ENCODE peak calls at places on chromosomes 2 and 18, in nine cellular contexts. V is CD8-positive, alpha-beta T cell; T is endodermal cell; U is colonic mucosa; N is A549; W is DND-41; B is heart left ventricle; F is CD4-positive, alpha-beta T cell; Y is astrocyte. J is an unnamed sample.

GRCh38 chr2:127910415-127910814 is 24.7 kb upstream of the AMMECR1L start:
- DNase-seq in T (no peak), N (no peak), V (no peak), U (no peak), W (no peak), Y (no peak), B (no peak), F (no peak), J (no peak)

GRCh38 chr2:159176555-159176954 is 109.9 kb downstream of the WDSUB1 start:
- DNase-seq in V (no peak), W (no peak), Y (peak), U (no peak), B (no peak), T (no peak), F (no peak), N (no peak), J (no peak)

GRCh38 chr2:182717451-182718215 is 1.6 kb downstream of the DNAJC10 start:
- DNase-seq in V (no peak), Y (no peak), N (no peak), U (no peak), F (no peak), B (no peak), W (no peak), T (no peak), J (no peak)

GRCh38 chr2:104750061-104750460 is 103.9 kb upstream of the POU3F3 start:
- DNase-seq in Y (no peak), U (no peak), F (no peak), N (no peak), W (no peak), T (no peak), B (no peak), V (no peak), J (no peak)

GRCh38 chr2:39865751-39866150 is 86.7 kb upstream of the THUMPD2 start:
- DNase-seq in B (no peak), N (no peak), T (no peak), F (no peak), W (peak), V (no peak), U (no peak), Y (no peak), J (no peak)

GRCh38 chr18:37364237-37364636 is 201.4 kb downstream of the CELF4 start:
- DNase-seq in T (no peak), N (no peak), W (no peak), F (no peak), U (no peak), Y (no peak), B (peak), V (no peak), J (peak)

GRCh38 chr18:25814841-25815458 is 275.5 kb downstream of the SS18 start:
- DNase-seq in W (no peak), V (no peak), U (no peak), F (no peak), B (no peak), Y (no peak), N (no peak), T (no peak), J (no peak)

GRCh38 chr18:29556070-29556469 is 1379.1 kb upstream of the CDH2 start:
- DNase-seq in U (no peak), F (no peak), N (no peak), T (no peak), B (no peak), Y (no peak), V (no peak), W (no peak), J (no peak)

GRCh38 chr2:149394864-149395263 is 64.5 kb downstream of the LYPD6 start:
- DNase-seq in F (no peak), Y (peak), B (no peak), W (no peak), T (no peak), U (no peak), N (no peak), V (no peak), J (no peak)

GRCh38 chr2:52572469-52572894 is 1195.1 kb upstream of the CHAC2 start:
- DNase-seq in T (no peak), V (no peak), B (no peak), Y (no peak), W (no peak), U (no peak), F (no peak), N (no peak), J (no peak)

GRCh38 chr18:50079571-50080295 is 115.2 kb downstream of the MYO5B start:
- DNase-seq in V (no peak), W (no peak), Y (no peak), T (peak), F (no peak), N (no peak), B (peak), U (no peak), J (no peak)

GRCh38 chr2:190382851-190383250 is 25.3 kb upstream of the MFSD6 start:
- DNase-seq in N (peak), W (no peak), F (no peak), B (no peak), V (peak), T (no peak), Y (peak), U (peak), J (no peak)

GRCh38 chr18:59715966-59716369 is 18.7 kb upstream of the CCBE1 start:
- DNase-seq in B (no peak), N (peak), U (no peak), F (no peak), V (no peak), T (no peak), W (no peak), Y (peak), J (no peak)

GRCh38 chr2:217147751-217148318 is 288.0 kb upstream of the TNP1 start:
- DNase-seq in B (no peak), N (no peak), V (no peak), W (no peak), U (no peak), Y (peak), F (no peak), T (peak), J (no peak)

GRCh38 chr2:39247512-39247911 is 3.7 kb upstream of the CDKL4 start:
- DNase-seq in Y (no peak), N (no peak), V (no peak), F (no peak), B (no peak), T (no peak), U (no peak), W (no peak), J (no peak)

GRCh38 chr2:238869293-238870124 is 21.6 kb downstream of the TWIST2 start:
- DNase-seq in N (no peak), W (no peak), Y (peak), F (no peak), B (no peak), U (no peak), T (peak), V (no peak), J (peak)

GRCh38 chr2:110166246-110166645 is 38.6 kb downstream of the NPHP1 start:
- DNase-seq in Y (peak), N (no peak), F (no peak), V (no peak), W (no peak), B (no peak), T (no peak), U (no peak), J (no peak)

GRCh38 chr18:33231474-33232317 is 208.8 kb downstream of the CCDC178 start:
- DNase-seq in W (peak), U (peak), Y (peak), N (peak), B (peak), V (peak), F (peak), T (peak), J (peak)

GRCh38 chr2:127086800-127087737 is 19.9 kb downstream of the BIN1 start:
- DNase-seq in Y (peak), V (no peak), B (peak), T (peak), F (no peak), W (no peak), U (no peak), N (no peak), J (peak)

GRCh38 chr2:101961287-101962242 is 30.2 kb upstream of the IL1R2 start:
- DNase-seq in W (no peak), B (peak), V (no peak), T (no peak), U (peak), Y (peak), F (no peak), N (no peak), J (peak)

GRCh38 chr2:187853413-187853812 is 299.2 kb upstream of the TFPI start:
- DNase-seq in U (no peak), T (no peak), F (no peak), N (no peak), B (no peak), W (no peak), V (no peak), Y (no peak), J (no peak)

GRCh38 chr2:140416577-140416976 is 1636.4 kb upstream of the NXPH2 start:
- DNase-seq in T (no peak), W (no peak), F (no peak), Y (no peak), U (no peak), B (no peak), N (no peak), V (no peak), J (no peak)

GRCh38 chr2:1866402-1867091 is 122.2 kb upstream of the PXDN start:
- DNase-seq in V (no peak), F (no peak), Y (no peak), T (peak), B (no peak), N (no peak), W (no peak), U (no peak), J (no peak)

GRCh38 chr2:186437719-186438118 is 48.3 kb upstream of the ZC3H15 start:
- DNase-seq in T (no peak), W (no peak), F (no peak), V (no peak), N (no peak), B (no peak), U (no peak), Y (no peak), J (no peak)

GRCh38 chr18:6607348-6607747 is 122.2 kb upstream of the ARHGAP28 start:
- DNase-seq in V (no peak), U (no peak), B (no peak), N (no peak), W (no peak), F (no peak), T (no peak), Y (no peak), J (no peak)

GRCh38 chr18:64929026-64929425 is 780.1 kb upstream of the LINC00305 start:
- DNase-seq in V (no peak), U (no peak), F (no peak), W (no peak), N (no peak), Y (peak), B (no peak), T (no peak), J (no peak)

GRCh38 chr2:75503048-75503607 is 57.6 kb downstream of the EVA1A start:
- DNase-seq in V (no peak), T (no peak), Y (peak), W (no peak), U (no peak), B (no peak), N (no peak), F (no peak), J (no peak)

GRCh38 chr2:214069254-214069653 is 341.6 kb upstream of the VWC2L start:
- DNase-seq in U (no peak), T (no peak), V (no peak), B (no peak), Y (peak), N (peak), F (no peak), W (peak), J (peak)

GRCh38 chr2:196131384-196131861 is 40.0 kb downstream of the STK17B start:
- DNase-seq in F (peak), N (no peak), U (peak), T (peak), B (no peak), W (peak), V (peak), Y (no peak), J (no peak)

GRCh38 chr2:98093146-98093545 is 6.2 kb downstream of the VWA3B start:
- DNase-seq in U (no peak), F (no peak), T (no peak), W (peak), V (no peak), Y (no peak), N (no peak), B (no peak), J (no peak)

GRCh38 chr2:153388246-153388645 is 90.3 kb downstream of the RPRM start:
- DNase-seq in N (no peak), V (no peak), F (no peak), T (no peak), U (no peak), B (no peak), Y (peak), W (no peak), J (no peak)

GRCh38 chr2:120398961-120399888 is 53.3 kb downstream of the INHBB start:
- DNase-seq in T (peak), F (no peak), Y (no peak), N (peak), W (no peak), U (no peak), B (no peak), V (no peak), J (peak)

GRCh38 chr2:45169339-45170190 is 160.3 kb upstream of the SIX2 start:
- DNase-seq in F (no peak), V (no peak), B (no peak), N (peak), Y (no peak), T (peak), U (no peak), W (peak), J (no peak)

GRCh38 chr2:45170976-45171514 is 161.8 kb upstream of the SIX2 start:
- DNase-seq in B (no peak), N (no peak), T (no peak), V (no peak), U (no peak), Y (no peak), F (no peak), W (no peak), J (no peak)

GRCh38 chr2:45167885-45168284 is 158.6 kb upstream of the SIX2 start:
- DNase-seq in B (no peak), Y (no peak), T (no peak), W (no peak), F (no peak), U (no peak), V (no peak), N (no peak), J (no peak)

GRCh38 chr2:45168731-45169338 is 159.6 kb upstream of the SIX2 start:
- DNase-seq in F (no peak), W (peak), N (peak), V (no peak), T (peak), U (no peak), Y (no peak), B (no peak), J (no peak)

DNA sequence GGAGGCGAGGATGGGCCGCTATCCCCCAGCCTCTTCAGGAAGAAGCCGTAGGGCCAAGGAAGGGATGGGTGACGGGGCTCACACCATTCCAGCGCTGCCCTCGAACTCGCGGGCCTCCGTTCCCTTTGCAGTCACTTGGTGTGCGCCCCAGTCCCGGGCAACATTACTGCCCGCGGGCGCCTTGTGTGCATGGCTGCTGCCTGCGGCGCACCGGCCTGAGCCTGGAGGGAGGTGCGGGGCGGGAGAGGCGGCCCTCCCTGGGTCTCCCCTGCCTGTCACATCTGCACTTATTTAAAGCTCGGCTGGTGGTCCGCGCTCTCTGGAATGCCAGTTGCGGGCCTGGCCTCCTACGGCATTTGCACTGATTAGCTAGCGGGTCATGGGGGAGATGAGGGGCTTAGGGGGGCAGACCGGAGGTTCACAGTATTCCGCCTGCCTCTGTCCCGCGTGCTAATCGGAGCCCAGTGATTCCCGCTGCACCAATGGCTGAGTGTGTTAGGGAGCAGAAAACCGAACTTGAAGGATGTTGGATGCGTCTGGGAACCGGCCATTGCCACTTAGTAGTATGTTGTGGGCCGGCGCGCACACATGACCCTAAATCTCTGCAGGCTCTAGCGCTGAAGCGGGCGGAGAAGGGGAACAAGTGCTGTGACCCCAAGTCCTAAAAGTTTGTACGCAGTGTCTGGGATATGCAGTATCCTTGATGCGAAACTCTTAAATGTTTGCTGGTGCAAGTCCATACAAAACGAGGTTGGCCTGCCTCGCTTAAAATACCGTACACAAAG is 161.1 kb upstream of the SIX2 start:
- DNase-seq in B (no peak), N (no peak), Y (no peak), V (no peak), W (no peak), T (no peak), F (no peak), U (no peak), J (no peak)
- H3K27ac ChIP-seq in B (no peak), N (peak), Y (no peak), V (no peak), W (no peak), T (no peak), F (no peak), U (no peak), J (peak)

DNA sequence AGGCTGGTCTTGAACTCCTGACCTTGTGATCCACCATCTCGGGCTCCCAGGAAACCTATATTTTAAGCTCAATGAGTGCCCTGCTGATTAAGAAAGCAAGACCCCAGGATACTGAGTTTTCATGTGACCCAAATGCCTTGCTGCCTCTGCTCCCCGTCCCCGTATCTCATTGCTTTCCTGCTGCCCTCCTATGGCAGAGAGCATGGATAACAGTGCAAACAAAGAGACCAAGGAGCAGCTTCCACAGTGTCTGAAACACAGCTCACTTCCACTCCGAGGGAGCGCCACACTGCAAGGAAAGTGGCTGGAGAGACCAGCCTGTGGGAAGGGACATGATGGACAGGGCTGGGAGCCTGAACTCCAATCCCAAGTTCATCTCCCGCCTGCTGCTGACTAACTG is 246.8 kb downstream of the TMEM182 start:
- DNase-seq in W (no peak), F (no peak), V (no peak), U (no peak), T (peak), N (no peak), Y (no peak), B (no peak), J (no peak)
- TF ChIP-seq CTCF in W (no peak), F (no peak), V (no peak), U (no peak), T (peak), N (no peak), Y (no peak), B (no peak), J (no peak)

GRCh38 chr2:117917223-117917917 is 96.5 kb downstream of the CCDC93 start:
- DNase-seq in N (peak), Y (no peak), B (no peak), F (no peak), V (no peak), W (no peak), T (peak), U (no peak), J (no peak)

GRCh38 chr2:117918608-117919007 is 95.3 kb downstream of the CCDC93 start:
- DNase-seq in W (no peak), U (no peak), B (no peak), V (no peak), F (no peak), T (no peak), Y (no peak), N (no peak), J (no peak)

GRCh38 chr2:117921520-117921919 is 92.3 kb downstream of the CCDC93 start:
- DNase-seq in F (no peak), N (no peak), U (no peak), T (no peak), V (no peak), B (peak), W (no peak), Y (no peak), J (no peak)
- H3K27ac ChIP-seq in F (no peak), N (no peak), U (no peak), T (no peak), V (no peak), B (no peak), W (no peak), Y (no peak), J (no peak)

GRCh38 chr2:29040552-29040951 is 33.8 kb downstream of the PCARE start:
- DNase-seq in W (no peak), N (no peak), T (no peak), V (no peak), F (no peak), Y (no peak), B (no peak), U (no peak), J (no peak)

GRCh38 chr2:29046321-29046720 is 28.0 kb downstream of the PCARE start:
- DNase-seq in V (no peak), N (no peak), U (no peak), Y (no peak), F (no peak), T (no peak), W (no peak), B (no peak), J (no peak)

GRCh38 chr2:29041161-29041660 is 33.1 kb downstream of the PCARE start:
- DNase-seq in N (no peak), W (no peak), F (no peak), Y (no peak), U (no peak), V (no peak), B (no peak), T (no peak), J (no peak)

GRCh38 chr2:29039718-29040480 is 34.4 kb downstream of the PCARE start:
- DNase-seq in U (no peak), B (no peak), N (no peak), V (no peak), F (no peak), T (no peak), W (no peak), Y (peak), J (no peak)

DNA sequence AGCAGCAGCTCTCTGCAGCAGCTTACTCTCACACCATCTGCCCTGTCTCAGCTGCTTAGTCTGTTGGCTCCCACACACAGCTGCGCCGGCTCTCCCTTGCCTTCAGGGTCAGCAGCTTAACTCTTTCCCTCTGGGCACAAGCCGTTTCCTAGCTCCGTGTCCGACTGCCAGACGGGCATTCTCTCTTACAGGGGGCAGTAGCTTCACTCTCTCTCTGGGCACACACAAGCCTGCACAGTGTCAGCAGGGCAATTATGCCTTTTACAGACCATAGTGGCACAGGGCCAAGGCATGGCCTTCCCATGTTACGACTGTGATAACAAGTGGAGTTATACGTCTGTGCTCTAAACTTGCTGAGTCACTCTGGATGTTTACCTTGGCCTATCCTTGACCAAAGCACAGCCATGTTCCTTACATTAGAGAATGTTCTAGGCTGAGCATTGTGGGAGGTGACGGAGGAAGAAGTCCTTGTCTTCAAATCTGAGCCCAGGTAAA is 31.7 kb downstream of the PCARE start:
- DNase-seq in U (no peak), B (peak), F (no peak), T (no peak), N (no peak), V (no peak), W (no peak), Y (peak), J (no peak)
- TF ChIP-seq CTCF in U (no peak), B (no peak), F (no peak), T (no peak), N (no peak), V (no peak), W (no peak), Y (no peak), J (no peak)

GRCh38 chr2:7430421-7430868 is 513.2 kb downstream of the RNF144A start:
- DNase-seq in N (no peak), V (peak), U (no peak), F (no peak), Y (no peak), W (no peak), T (no peak), B (no peak), J (no peak)
- H3K27ac ChIP-seq in N (no peak), V (peak), U (no peak), F (peak), Y (no peak), W (no peak), T (peak), B (peak), J (no peak)

GRCh38 chr2:170155022-170155722 is 22.8 kb upstream of the MYO3B start:
- DNase-seq in N (no peak), V (no peak), T (peak), U (no peak), F (no peak), B (no peak), Y (peak), W (no peak), J (no peak)
- TF ChIP-seq CTCF in N (no peak), V (no peak), T (no peak), U (no peak), F (no peak), B (no peak), Y (no peak), W (no peak), J (no peak)